ENCODE peak calls at places on chromosomes 16 and 17, in six cellular contexts. Z is GM10248, M is IMR-90, W is AG04450, H is HFFc6, V is choroid plexus epithelial cell. I is an unnamed sample.

GRCh38 chr16:53091508-53092211 is 36.9 kb downstream of the CHD9 start:
- DNase-seq in Z (peak), M (peak), W (peak), H (peak), V (peak), I (peak)

GRCh38 chr16:25265968-25266367 is 8.3 kb upstream of the ZKSCAN2 start:
- DNase-seq in Z (no peak), M (no peak), W (no peak), H (no peak), V (no peak), I (no peak)

GRCh38 chr16:51940183-51940582 is 606.8 kb downstream of the TOX3 start:
- DNase-seq in Z (no peak), M (no peak), W (no peak), H (no peak), V (peak), I (no peak)

GRCh38 chr16:1791943-1792812 is 1.3 kb downstream of the IGFALS start:
- DNase-seq in Z (no peak), M (no peak), W (no peak), H (no peak), V (no peak), I (no peak)

GRCh38 chr16:64242510-64242909 is 879.4 kb downstream of the CDH11 start:
- DNase-seq in Z (no peak), M (no peak), W (no peak), H (no peak), V (no peak), I (no peak)

GRCh38 chr17:55663395-55663794 is 59.3 kb downstream of the TMEM100 start:
- DNase-seq in Z (no peak), M (no peak), W (no peak), H (no peak), V (no peak), I (no peak)

GRCh38 chr17:8272421-8272820 is 16.0 kb upstream of the RANGRF start:
- DNase-seq in Z (no peak), M (no peak), W (no peak), H (no peak), V (no peak), I (no peak)

GRCh38 chr16:450800-451512 is 25.5 kb downstream of the RAB11FIP3 start:
- DNase-seq in Z (no peak), M (no peak), W (no peak), H (no peak), V (peak), I (no peak)

GRCh38 chr17:47649972-47650524 is 329 bp downstream of the KPNB1 start:
- DNase-seq in Z (peak), M (no peak), W (no peak), H (peak), V (no peak), I (no peak)

GRCh38 chr17:37743875-37744632 is 805 bp downstream of the HNF1B start:
- DNase-seq in Z (peak), M (no peak), W (no peak), H (no peak), V (no peak), I (no peak)

GRCh38 chr17:68567035-68567434 is 34.1 kb downstream of the FAM20A start:
- DNase-seq in Z (no peak), M (no peak), W (no peak), H (no peak), V (no peak), I (no peak)

GRCh38 chr17:50120475-50121253 is 9.3 kb downstream of the SAMD14 start:
- DNase-seq in Z (no peak), M (no peak), W (no peak), H (no peak), V (no peak), I (no peak)

GRCh38 chr16:70635356-70636016 is 10.9 kb upstream of the IL34 start:
- DNase-seq in Z (no peak), M (peak), W (peak), H (peak), V (peak), I (no peak)

GRCh38 chr16:86343111-86343642 is 167.2 kb upstream of the FOXF1 start:
- DNase-seq in Z (no peak), M (peak), W (peak), H (peak), V (peak), I (peak)

GRCh38 chr16:64089697-64090096 is 1032.2 kb downstream of the CDH11 start:
- DNase-seq in Z (no peak), M (peak), W (no peak), H (peak), V (peak), I (peak)

GRCh38 chr17:48954300-48954755 is 9.7 kb upstream of the SNF8 start:
- DNase-seq in Z (no peak), M (peak), W (no peak), H (peak), V (peak), I (peak)

GRCh38 chr16:381788-382717 is at the start of gene PGAP6:
- DNase-seq in Z (peak), M (peak), W (no peak), H (no peak), V (no peak), I (peak)

GRCh38 chr17:76136276-76137025 is 4.6 kb downstream of the FOXJ1 start:
- DNase-seq in Z (no peak), M (no peak), W (no peak), H (no peak), V (no peak), I (no peak)

GRCh38 chr16:58466396-58466795 is 33.5 kb upstream of the NDRG4 start:
- DNase-seq in Z (no peak), M (no peak), W (no peak), H (no peak), V (no peak), I (no peak)

GRCh38 chr16:53482123-53482522 is 20.9 kb downstream of the AKTIP start:
- DNase-seq in Z (no peak), M (peak), W (no peak), H (no peak), V (peak), I (no peak)

GRCh38 chr17:29677139-29677834 is 54.6 kb upstream of the CORO6 start:
- DNase-seq in Z (no peak), M (no peak), W (no peak), H (no peak), V (peak), I (no peak)

GRCh38 chr17:44004077-44004760 is at the start of gene NAGS:
- DNase-seq in Z (no peak), M (no peak), W (no peak), H (no peak), V (no peak), I (no peak)

GRCh38 chr16:27228036-27228435 is 24.7 kb downstream of the KDM8 start:
- DNase-seq in Z (no peak), M (no peak), W (no peak), H (no peak), V (no peak), I (no peak)

GRCh38 chr17:47145351-47145750 is 43.7 kb downstream of the CDC27 start:
- DNase-seq in Z (no peak), M (no peak), W (no peak), H (no peak), V (no peak), I (no peak)

GRCh38 chr17:46950997-46951621 is 27.9 kb downstream of the RPRML start:
- DNase-seq in Z (no peak), M (no peak), W (no peak), H (no peak), V (no peak), I (no peak)

GRCh38 chr17:58231644-58232043 is 6.7 kb upstream of the LPO start:
- DNase-seq in Z (no peak), M (peak), W (no peak), H (peak), V (no peak), I (no peak)

GRCh38 chr16:564690-565419 is 1.9 kb upstream of the NHLRC4 start:
- DNase-seq in Z (no peak), M (no peak), W (no peak), H (no peak), V (no peak), I (no peak)

GRCh38 chr17:45700171-45701090 is 83.7 kb upstream of the CRHR1 start:
- DNase-seq in Z (no peak), M (no peak), W (no peak), H (no peak), V (no peak), I (no peak)

DNA sequence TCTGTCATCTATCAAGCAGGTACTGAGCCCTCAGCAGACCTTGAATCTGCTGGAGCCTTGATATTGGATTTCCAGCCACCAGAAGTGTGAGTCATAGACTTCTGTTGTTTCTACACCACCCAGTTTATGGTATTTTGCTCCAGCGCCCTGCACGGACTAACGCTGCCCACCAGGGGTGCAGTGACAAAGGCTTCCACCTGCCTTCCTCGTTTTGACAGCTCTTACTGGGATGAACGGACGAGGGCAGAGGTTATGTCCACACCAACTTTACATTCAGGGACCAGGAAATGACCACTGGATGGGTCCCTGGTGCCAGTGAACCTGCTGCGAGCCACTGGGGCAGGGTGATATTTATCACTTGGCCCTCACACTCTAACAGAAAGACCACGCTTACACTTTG is 66.6 kb upstream of the CBX4 start:
- DNase-seq in Z (no peak), M (no peak), W (no peak), H (no peak), V (peak), I (peak)
- TF ChIP-seq CTCF in Z (no peak), M (no peak), W (peak), H (peak), V (peak), I (no peak)

GRCh38 chr16:72939247-72939646 is 108.7 kb downstream of the ZFHX3 start:
- DNase-seq in Z (no peak), M (peak), W (peak), H (peak), V (peak), I (peak)
- TF ChIP-seq CTCF in Z (no peak), M (peak), W (peak), H (peak), V (peak), I (no peak)

DNA sequence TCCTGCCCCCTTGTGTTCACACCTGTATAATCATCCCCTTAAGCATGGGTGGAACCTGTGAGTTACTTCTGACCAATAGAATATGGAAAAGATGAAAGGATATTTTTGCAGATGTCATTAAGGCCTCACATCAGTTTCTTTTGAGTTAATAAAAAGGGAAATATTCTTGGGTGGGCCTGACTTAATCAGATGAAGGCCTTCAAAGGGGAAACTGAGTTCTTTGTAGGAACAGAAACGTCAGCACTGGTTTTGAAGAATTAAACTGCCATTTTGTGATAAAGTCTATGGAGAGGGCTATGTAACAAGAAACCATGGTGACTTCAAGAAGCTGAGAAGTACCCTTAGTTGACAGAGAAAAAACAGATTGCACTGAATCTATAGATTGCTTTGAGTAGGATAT is 168.7 kb upstream of the CNTNAP4 start:
- DNase-seq in Z (no peak), M (no peak), W (no peak), H (no peak), V (no peak), I (no peak)
- TF ChIP-seq CTCF in Z (no peak), M (no peak), W (no peak), H (no peak), V (no peak), I (no peak)

GRCh38 chr16:84959045-84959576 is 52.2 kb downstream of the ZDHHC7 start:
- DNase-seq in Z (no peak), M (no peak), W (no peak), H (no peak), V (no peak), I (no peak)
- TF ChIP-seq CTCF in Z (no peak), M (peak), W (peak), H (peak), V (peak), I (peak)

GRCh38 chr17:17437461-17437860 is 39.3 kb upstream of the MED9 start:
- DNase-seq in Z (no peak), M (no peak), W (no peak), H (no peak), V (no peak), I (no peak)

GRCh38 chr17:17433260-17433659 is 43.5 kb upstream of the MED9 start:
- DNase-seq in Z (no peak), M (peak), W (no peak), H (no peak), V (peak), I (peak)

GRCh38 chr17:17434477-17434876 is 42.3 kb upstream of the MED9 start:
- DNase-seq in Z (no peak), M (no peak), W (no peak), H (no peak), V (no peak), I (no peak)

GRCh38 chr17:17437893-17438292 is 38.9 kb upstream of the MED9 start:
- DNase-seq in Z (no peak), M (no peak), W (no peak), H (no peak), V (no peak), I (no peak)

DNA sequence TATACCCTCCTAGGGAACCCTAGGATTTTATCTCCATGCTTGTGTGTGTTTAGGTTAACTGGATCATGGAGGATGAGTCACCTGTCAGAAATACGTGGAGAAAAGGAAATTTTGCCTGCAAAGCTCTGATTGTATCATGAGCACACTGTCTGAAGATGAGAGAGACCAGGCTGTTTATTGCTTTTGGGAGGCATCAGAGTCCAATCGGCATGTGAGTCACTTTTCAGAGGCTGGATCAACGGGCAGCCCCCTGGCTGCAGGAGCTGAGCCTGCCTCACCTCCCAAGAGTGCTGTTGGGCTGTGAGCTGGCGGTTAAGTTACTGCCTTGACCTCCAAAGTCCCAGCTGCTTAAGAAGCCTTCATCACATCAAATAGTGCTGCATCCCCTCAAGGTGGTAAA is 41.5 kb upstream of the MED9 start:
- DNase-seq in Z (no peak), M (peak), W (peak), H (peak), V (peak), I (peak)
- TF ChIP-seq CTCF in Z (no peak), M (peak), W (peak), H (peak), V (peak), I (no peak)

GRCh38 chr16:55021595-55022475 is 91.2 kb downstream of the IRX5 start:
- DNase-seq in Z (no peak), M (no peak), W (no peak), H (peak), V (peak), I (peak)
- TF ChIP-seq CTCF in Z (peak), M (no peak), W (no peak), H (peak), V (peak), I (no peak)